ENCODE peak calls at places on chromosomes 6 and 20, in nine cellular contexts. T, P, I, S, R, C, Y, B and Z are unnamed samples.

GRCh38 chr6:169371344-169372144 is 117.9 kb upstream of the THBS2 start:
- DNase-seq in T (peak), P (peak), I (no peak), S (no peak), R (no peak), C (peak), Y (peak), B (no peak), Z (peak)

GRCh38 chr6:104699598-104700329 is 160.0 kb downstream of the HACE1 start:
- DNase-seq in T (no peak), P (no peak), I (no peak), S (no peak), R (no peak), C (no peak), Y (no peak), B (no peak), Z (no peak)

GRCh38 chr20:38324159-38324558 is 20.2 kb downstream of the BPI start:
- DNase-seq in T (no peak), P (no peak), I (no peak), S (no peak), R (no peak), C (no peak), Y (no peak), B (no peak), Z (no peak)

GRCh38 chr6:54234539-54234938 is 73.7 kb upstream of the TINAG start:
- DNase-seq in T (no peak), P (no peak), I (no peak), S (no peak), R (no peak), C (no peak), Y (no peak), B (no peak), Z (no peak)

GRCh38 chr6:38570750-38571149 is 69.0 kb downstream of the BTBD9 start:
- DNase-seq in T (peak), P (peak), I (no peak), S (no peak), R (no peak), C (no peak), Y (peak), B (no peak), Z (no peak)

GRCh38 chr20:41480054-41480770 is 113.6 kb upstream of the EMILIN3 start:
- DNase-seq in T (peak), P (no peak), I (no peak), S (no peak), R (no peak), C (no peak), Y (no peak), B (no peak), Z (no peak)

GRCh38 chr6:170147832-170148708 is 142.8 kb downstream of the DLL1 start:
- DNase-seq in T (no peak), P (no peak), I (no peak), S (no peak), R (peak), C (peak), Y (no peak), B (no peak), Z (no peak)

GRCh38 chr6:53306819-53307347 is 41.9 kb downstream of the ELOVL5 start:
- DNase-seq in T (peak), P (peak), I (no peak), S (no peak), R (no peak), C (no peak), Y (no peak), B (no peak), Z (no peak)

GRCh38 chr6:71492668-71493067 is 204.1 kb downstream of the OGFRL1 start:
- DNase-seq in T (no peak), P (no peak), I (no peak), S (no peak), R (no peak), C (no peak), Y (no peak), B (no peak), Z (no peak)

GRCh38 chr6:17470953-17471335 is 77.5 kb downstream of the CAP2 start:
- DNase-seq in T (peak), P (peak), I (no peak), S (no peak), R (no peak), C (no peak), Y (no peak), B (no peak), Z (no peak)

GRCh38 chr20:47272893-47273590 is 83.5 kb downstream of the ZMYND8 start:
- DNase-seq in T (peak), P (peak), I (peak), S (peak), R (peak), C (peak), Y (peak), B (peak), Z (no peak)

GRCh38 chr6:10520468-10520867 is 683 bp upstream of the GCNT2 start:
- DNase-seq in T (peak), P (peak), I (no peak), S (no peak), R (no peak), C (no peak), Y (no peak), B (no peak), Z (no peak)

GRCh38 chr6:99330159-99330558 is 19.3 kb downstream of the FAXC start:
- DNase-seq in T (peak), P (peak), I (no peak), S (peak), R (peak), C (peak), Y (peak), B (peak), Z (no peak)

GRCh38 chr6:146103416-146104072 is 74.7 kb downstream of the GRM1 start:
- DNase-seq in T (no peak), P (no peak), I (no peak), S (no peak), R (no peak), C (no peak), Y (no peak), B (no peak), Z (no peak)

GRCh38 chr6:55941713-55942112 is 66.3 kb upstream of the BMP5 start:
- DNase-seq in T (peak), P (peak), I (no peak), S (no peak), R (no peak), C (no peak), Y (no peak), B (no peak), Z (no peak)

GRCh38 chr6:15501806-15502450 is 160.9 kb downstream of the DTNBP1 start:
- DNase-seq in T (peak), P (peak), I (no peak), S (no peak), R (no peak), C (no peak), Y (no peak), B (no peak), Z (no peak)

GRCh38 chr20:1474817-1475603 is 8.4 kb upstream of the NSFL1C start:
- DNase-seq in T (no peak), P (no peak), I (no peak), S (no peak), R (no peak), C (no peak), Y (no peak), B (no peak), Z (no peak)

GRCh38 chr6:165573671-165574070 is 89.4 kb downstream of the PDE10A start:
- DNase-seq in T (peak), P (peak), I (no peak), S (no peak), R (no peak), C (no peak), Y (peak), B (peak), Z (no peak)

GRCh38 chr6:46781478-46782378 is 11.5 kb upstream of the MEP1A start:
- DNase-seq in T (peak), P (peak), I (no peak), S (no peak), R (no peak), C (peak), Y (peak), B (peak), Z (no peak)

GRCh38 chr6:170209354-170210025 is 81.4 kb downstream of the DLL1 start:
- DNase-seq in T (no peak), P (no peak), I (no peak), S (no peak), R (no peak), C (no peak), Y (no peak), B (no peak), Z (peak)

GRCh38 chr6:120211955-120212792 is 862.6 kb upstream of the MAN1A1 start:
- DNase-seq in T (no peak), P (no peak), I (no peak), S (no peak), R (no peak), C (no peak), Y (no peak), B (no peak), Z (no peak)

GRCh38 chr20:40856653-40857052 is 167.6 kb upstream of the MAFB start:
- DNase-seq in T (no peak), P (no peak), I (no peak), S (no peak), R (no peak), C (no peak), Y (no peak), B (no peak), Z (no peak)

GRCh38 chr6:33983109-33983475 is 162.8 kb downstream of the GRM4 start:
- DNase-seq in T (no peak), P (peak), I (no peak), S (no peak), R (no peak), C (no peak), Y (no peak), B (no peak), Z (peak)

GRCh38 chr20:44173116-44173515 is 13.9 kb downstream of the JPH2 start:
- DNase-seq in T (no peak), P (no peak), I (no peak), S (no peak), R (no peak), C (no peak), Y (no peak), B (no peak), Z (no peak)

GRCh38 chr6:105897131-105897530 is 189.0 kb upstream of the PRDM1 start:
- DNase-seq in T (no peak), P (peak), I (no peak), S (no peak), R (no peak), C (no peak), Y (no peak), B (no peak), Z (no peak)

GRCh38 chr6:14053776-14054175 is 63.8 kb upstream of the CD83 start:
- DNase-seq in T (peak), P (peak), I (no peak), S (no peak), R (no peak), C (no peak), Y (no peak), B (no peak), Z (no peak)

GRCh38 chr6:19723533-19723932 is 113.6 kb upstream of the ID4 start:
- DNase-seq in T (peak), P (peak), I (no peak), S (no peak), R (no peak), C (no peak), Y (no peak), B (no peak), Z (no peak)

GRCh38 chr20:47773381-47773786 is 11.9 kb downstream of the SULF2 start:
- DNase-seq in T (no peak), P (no peak), I (no peak), S (no peak), R (no peak), C (no peak), Y (no peak), B (no peak), Z (no peak)

GRCh38 chr6:103908898-103909297 is 950.8 kb downstream of the HACE1 start:
- DNase-seq in T (no peak), P (no peak), I (no peak), S (no peak), R (no peak), C (no peak), Y (no peak), B (no peak), Z (no peak)